ENCODE peak calls at places on chromosomes 4 and X, in five cellular contexts. L is K562, N is H1, U is HepG2, E is GM12878. A is an unnamed sample.

GRCh38 chr4:184163813-184164212 is 53.9 kb downstream of the ENPP6 start:
- DNase-seq in U (peak), N (no peak), E (no peak), L (peak), A (peak)

GRCh38 chr4:15130441-15130840 is 128.2 kb downstream of the CPEB2 start:
- DNase-seq in N (no peak), L (no peak), U (no peak), E (no peak), A (no peak)

GRCh38 chrX:150568320-150569154 is at the start of gene MTM1:
- DNase-seq in U (peak), E (peak), L (peak), N (peak), A (peak)

GRCh38 chr4:40976343-40976742 is 226.6 kb downstream of the NSUN7 start:
- DNase-seq in U (peak), L (peak), E (no peak), N (no peak), A (peak)

GRCh38 chr4:138088449-138089208 is 153.5 kb downstream of the SLC7A11 start:
- DNase-seq in N (no peak), E (no peak), L (no peak), U (no peak), A (no peak)

GRCh38 chr4:147830987-147831386 is 99.1 kb downstream of the ARHGAP10 start:
- DNase-seq in E (no peak), L (no peak), N (no peak), U (no peak), A (no peak)

GRCh38 chrX:70139736-70140135 is 6.5 kb downstream of the IGBP1 start:
- DNase-seq in U (no peak), L (no peak), N (no peak), E (no peak), A (no peak)

GRCh38 chrX:14039344-14039743 is 9.7 kb upstream of the GEMIN8 start:
- DNase-seq in N (no peak), E (no peak), L (peak), U (peak), A (peak)

GRCh38 chr4:159086606-159087005 is 16.3 kb upstream of the RAPGEF2 start:
- DNase-seq in U (no peak), L (no peak), N (no peak), E (no peak), A (no peak)

GRCh38 chr4:6991771-6992557 is 51.2 kb upstream of the TADA2B start:
- DNase-seq in E (no peak), L (no peak), N (no peak), U (no peak), A (no peak)

GRCh38 chrX:106484233-106484632 is 127.5 kb upstream of the RADX start:
- DNase-seq in U (no peak), N (no peak), E (peak), L (no peak), A (no peak)

GRCh38 chr4:5893013-5893580 is at the start of gene CRMP1:
- DNase-seq in E (no peak), U (no peak), L (no peak), N (no peak), A (peak)

GRCh38 chr4:48445704-48446103 is 37.4 kb upstream of the SLC10A4 start:
- DNase-seq in L (no peak), N (no peak), U (no peak), E (no peak), A (no peak)

GRCh38 chr4:3851211-3851610 is 85.0 kb downstream of the ADRA2C start:
- DNase-seq in L (no peak), N (no peak), E (no peak), U (no peak), A (peak)

GRCh38 chr4:100268807-100269206 is 78.5 kb upstream of the DDIT4L start:
- DNase-seq in U (no peak), E (no peak), N (no peak), L (no peak), A (no peak)

GRCh38 chr4:159303435-159303834 is 200.6 kb downstream of the RAPGEF2 start:
- DNase-seq in L (no peak), N (no peak), E (no peak), U (no peak), A (no peak)

GRCh38 chr4:101346562-101347266 is 612 bp downstream of the PPP3CA start:
- DNase-seq in U (peak), E (no peak), N (no peak), L (peak), A (peak)

GRCh38 chr4:77697860-77698599 is 92.4 kb downstream of the CXCL13 start:
- DNase-seq in U (peak), L (no peak), N (no peak), E (no peak), A (peak)

GRCh38 chr4:26235500-26235899 is 85.3 kb upstream of the RBPJ start:
- DNase-seq in N (no peak), U (no peak), L (no peak), E (no peak), A (no peak)

GRCh38 chr4:156638332-156638731 is 333.3 kb downstream of the PDGFC start:
- DNase-seq in U (no peak), N (no peak), E (no peak), L (no peak), A (no peak)

GRCh38 chr4:141871086-141871485 is 234.7 kb downstream of the IL15 start:
- DNase-seq in N (no peak), L (no peak), E (no peak), U (no peak), A (no peak)

GRCh38 chrX:74133156-74133796 is 170.7 kb upstream of the ZCCHC13 start:
- DNase-seq in N (no peak), L (peak), E (peak), U (peak), A (no peak)

GRCh38 chrX:149717803-149718202 is 5.9 kb downstream of the MAGEA11 start:
- DNase-seq in N (no peak), E (no peak), L (no peak), U (no peak), A (no peak)

GRCh38 chr4:151442002-151442401 is 33.0 kb downstream of the FHIP1A start:
- DNase-seq in L (no peak), U (no peak), N (no peak), E (no peak), A (no peak)

GRCh38 chrX:151006410-151007109 is 23.4 kb downstream of the HMGB3 start:
- DNase-seq in N (no peak), E (no peak), L (no peak), U (no peak), A (no peak)

GRCh38 chr4:181966084-181966483 is 277.1 kb upstream of the TENM3 start:
- DNase-seq in U (no peak), L (no peak), N (no peak), E (no peak), A (no peak)

GRCh38 chr4:181959121-181959520 is 284.1 kb upstream of the TENM3 start:
- DNase-seq in L (no peak), E (no peak), N (no peak), U (no peak), A (no peak)

GRCh38 chr4:181964731-181965130 is 278.5 kb upstream of the TENM3 start:
- DNase-seq in E (no peak), N (no peak), U (no peak), L (no peak), A (no peak)

GRCh38 chr4:181960384-181960783 is 282.8 kb upstream of the TENM3 start:
- DNase-seq in E (no peak), L (no peak), U (no peak), N (no peak), A (no peak)

DNA sequence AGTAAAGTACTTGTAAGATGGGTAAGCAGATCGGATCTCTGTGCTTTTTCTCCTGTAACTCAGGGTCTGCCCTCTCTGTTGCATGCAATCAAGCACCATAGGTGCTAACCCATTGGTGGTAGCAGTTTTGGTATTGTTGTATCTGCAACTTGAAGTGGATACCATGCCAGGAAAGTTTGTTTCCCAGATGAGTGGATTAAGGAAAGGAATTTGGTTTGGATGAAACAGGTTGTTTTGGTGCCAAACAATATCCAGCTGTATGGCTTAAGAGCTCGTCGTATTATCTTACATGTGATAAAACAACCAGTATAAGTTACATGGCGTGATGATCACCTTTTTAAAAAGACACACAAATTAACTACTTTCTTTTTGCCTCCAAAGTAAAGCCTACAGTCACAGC is 280.9 kb upstream of the TENM3 start:
- DNase-seq in E (no peak), U (no peak), L (no peak), N (no peak), A (no peak)
- TF ChIP-seq ATF2 in E (no peak), U (no peak), L (no peak), N (no peak), A (no peak)

GRCh38 chr4:23999714-24000113 is 109.9 kb upstream of the PPARGC1A start:
- DNase-seq in L (no peak), E (no peak), N (no peak), U (no peak), A (no peak)
- TF ChIP-seq ATF2 in L (no peak), E (no peak), N (no peak), U (no peak), A (no peak)

GRCh38 chrX:9662148-9662547 is 103.5 kb downstream of the GPR143 start:
- DNase-seq in N (no peak), L (no peak), E (no peak), U (no peak), A (no peak)
- TF ChIP-seq ATF2 in N (no peak), L (no peak), E (no peak), U (no peak), A (no peak)

DNA sequence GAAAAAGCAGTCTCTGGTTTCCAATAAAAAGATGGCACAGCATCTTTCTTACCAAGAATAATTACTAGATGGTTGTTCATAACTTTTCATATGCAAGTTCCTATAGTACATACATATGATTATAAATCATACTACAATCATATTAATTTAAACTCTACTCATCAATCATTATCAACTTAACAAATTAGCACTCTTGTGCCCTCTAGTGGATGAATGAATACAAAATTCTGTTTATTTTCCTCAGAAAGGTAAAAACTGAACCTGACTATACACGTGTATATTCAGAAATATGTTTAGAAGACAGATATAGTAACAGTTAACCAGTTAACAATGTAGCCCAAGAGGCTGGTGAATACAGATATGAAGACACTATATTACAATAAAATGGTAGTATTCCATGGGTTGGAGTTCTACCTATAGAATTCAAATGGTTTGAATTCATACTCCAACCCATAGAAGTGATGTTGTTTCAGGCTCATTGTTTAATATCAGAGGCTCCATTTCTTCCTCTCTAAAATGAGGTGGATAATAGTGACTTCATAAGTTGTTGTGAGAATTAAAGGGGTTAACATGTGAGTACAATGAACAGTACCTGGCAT is 100.0 kb downstream of the ADAMTS3 start:
- DNase-seq in N (no peak), E (no peak), L (no peak), U (peak), A (no peak)
- TF ChIP-seq ATF2 in N (no peak), E (no peak), L (no peak), U (no peak), A (no peak)

DNA sequence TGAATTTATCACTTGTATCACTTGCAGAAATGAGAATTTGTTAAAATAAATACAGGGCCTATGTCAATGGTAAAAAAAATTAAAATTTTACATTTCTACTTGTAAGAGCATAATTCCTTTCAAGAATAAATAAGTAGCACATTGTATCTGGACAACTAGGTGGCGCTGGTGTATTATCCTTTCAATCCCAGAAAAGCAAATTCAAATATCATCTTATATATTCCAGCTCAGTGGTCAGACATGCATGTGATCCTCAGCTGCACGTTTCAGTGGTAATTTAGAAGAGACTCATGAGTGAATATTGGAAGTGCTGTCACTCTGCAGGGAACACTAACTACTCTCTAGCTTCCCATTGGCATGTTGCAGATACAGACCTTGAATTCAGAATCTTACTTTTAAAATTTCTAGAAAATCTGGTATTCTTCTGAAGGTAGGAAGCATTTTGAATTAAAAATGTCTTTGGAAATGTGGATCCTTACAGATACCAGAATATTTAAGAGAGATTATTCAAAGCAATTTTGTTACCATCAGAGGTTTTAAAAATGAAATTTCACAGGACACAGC is 1414.7 kb upstream of the TENM3 start:
- DNase-seq in N (no peak), E (no peak), U (peak), L (no peak), A (no peak)
- TF ChIP-seq ATF2 in N (no peak), E (no peak), U (no peak), L (no peak), A (no peak)

GRCh38 chr4:82284475-82284857 is 89.3 kb downstream of the HNRNPD start:
- DNase-seq in L (no peak), U (no peak), N (no peak), E (no peak), A (peak)
- TF ChIP-seq ATF2 in L (no peak), U (no peak), N (no peak), E (no peak), A (no peak)

GRCh38 chrX:153905481-153906095 is 1.1 kb downstream of the AVPR2 start:
- DNase-seq in N (no peak), U (no peak), E (no peak), L (no peak), A (no peak)
- TF ChIP-seq ATF2 in N (no peak), U (no peak), E (no peak), L (no peak), A (no peak)

DNA sequence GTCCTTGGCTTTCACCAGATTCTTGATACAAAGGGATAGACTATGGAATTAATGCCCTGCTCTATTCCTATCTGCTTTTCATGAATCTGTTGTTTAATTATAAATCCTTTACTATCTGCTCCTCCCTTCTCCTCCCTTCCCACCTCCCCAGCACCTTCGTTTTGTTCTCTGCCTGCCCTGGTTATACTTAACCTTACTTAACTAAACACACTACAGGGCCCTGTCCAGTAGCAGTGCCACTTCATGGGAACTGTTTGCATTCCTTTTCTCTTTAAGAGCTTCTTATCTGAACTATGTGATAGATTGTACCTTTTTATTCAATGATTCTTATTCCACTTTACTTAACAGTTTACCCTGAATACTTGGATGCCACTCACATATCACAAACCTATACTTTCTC is 830 bp downstream of the HOPX start:
- DNase-seq in U (no peak), L (no peak), E (no peak), N (no peak), A (no peak)
- TF ChIP-seq ATF2 in U (no peak), L (no peak), E (no peak), N (no peak), A (no peak)

GRCh38 chr4:845836-846251 is 19.9 kb upstream of the CPLX1 start:
- DNase-seq in N (no peak), E (no peak), L (no peak), U (no peak), A (no peak)
- TF ChIP-seq ATF2 in N (no peak), E (no peak), L (no peak), U (no peak), A (no peak)